ENCODE peak calls at places on chromosome 12, in six cellular contexts. One of them, this sample, is unnamed.

GRCh38 chr12:72925716-72926115 is 653.5 kb downstream of the TRHDE start:
- DNase-seq in cardiac muscle cell: no peak
- DNase-seq in K562: no peak
- DNase-seq in pancreas: no peak
- DNase-seq in heart left ventricle: no peak
- DNase-seq in thoracic aorta: no peak
- DNase-seq in this sample: no peak

GRCh38 chr12:62849398-62849797 is 85.6 kb downstream of the PPM1H start:
- DNase-seq in cardiac muscle cell: peak
- DNase-seq in K562: no peak
- DNase-seq in pancreas: no peak
- DNase-seq in heart left ventricle: no peak
- DNase-seq in thoracic aorta: no peak
- DNase-seq in this sample: no peak

GRCh38 chr12:66388512-66388911 is 86.2 kb downstream of the HELB start:
- DNase-seq in cardiac muscle cell: no peak
- DNase-seq in K562: no peak
- DNase-seq in pancreas: no peak
- DNase-seq in heart left ventricle: no peak
- DNase-seq in thoracic aorta: no peak
- DNase-seq in this sample: no peak

GRCh38 chr12:75662501-75663159 is 151.2 kb upstream of the KRR1 start:
- DNase-seq in cardiac muscle cell: no peak
- DNase-seq in K562: no peak
- DNase-seq in pancreas: no peak
- DNase-seq in heart left ventricle: no peak
- DNase-seq in thoracic aorta: no peak
- DNase-seq in this sample: no peak

GRCh38 chr12:668092-668481 is 4.8 kb upstream of the NINJ2 start:
- DNase-seq in cardiac muscle cell: no peak
- DNase-seq in K562: no peak
- DNase-seq in pancreas: no peak
- DNase-seq in heart left ventricle: no peak
- DNase-seq in thoracic aorta: no peak
- DNase-seq in this sample: no peak

GRCh38 chr12:106023034-106023433 is 115.7 kb downstream of the NUAK1 start:
- DNase-seq in cardiac muscle cell: no peak
- DNase-seq in K562: no peak
- DNase-seq in pancreas: no peak
- DNase-seq in heart left ventricle: no peak
- DNase-seq in thoracic aorta: no peak
- DNase-seq in this sample: no peak

GRCh38 chr12:66107451-66107915 is 23.1 kb downstream of the LLPH start:
- DNase-seq in cardiac muscle cell: peak
- DNase-seq in K562: peak
- DNase-seq in pancreas: peak
- DNase-seq in heart left ventricle: peak
- DNase-seq in thoracic aorta: peak
- DNase-seq in this sample: no peak

GRCh38 chr12:52832960-52833905 is 878 bp downstream of the KRT79 start:
- DNase-seq in cardiac muscle cell: no peak
- DNase-seq in K562: no peak
- DNase-seq in pancreas: no peak
- DNase-seq in heart left ventricle: no peak
- DNase-seq in thoracic aorta: no peak
- DNase-seq in this sample: no peak

GRCh38 chr12:120639771-120640721 is at the start of gene CABP1:
- DNase-seq in cardiac muscle cell: peak
- DNase-seq in K562: peak
- DNase-seq in pancreas: peak
- DNase-seq in heart left ventricle: no peak
- DNase-seq in thoracic aorta: no peak
- DNase-seq in this sample: peak

GRCh38 chr12:57008113-57008687 is 1.9 kb upstream of the ZBTB39 start:
- DNase-seq in cardiac muscle cell: peak
- DNase-seq in K562: peak
- DNase-seq in pancreas: no peak
- DNase-seq in heart left ventricle: no peak
- DNase-seq in thoracic aorta: no peak
- DNase-seq in this sample: no peak

GRCh38 chr12:1662761-1663439 is 28.0 kb upstream of the ADIPOR2 start:
- DNase-seq in cardiac muscle cell: peak
- DNase-seq in K562: peak
- DNase-seq in pancreas: peak
- DNase-seq in heart left ventricle: no peak
- DNase-seq in thoracic aorta: no peak
- DNase-seq in this sample: no peak

GRCh38 chr12:59408431-59408830 is 187.4 kb upstream of the SLC16A7 start:
- DNase-seq in cardiac muscle cell: no peak
- DNase-seq in K562: no peak
- DNase-seq in pancreas: no peak
- DNase-seq in heart left ventricle: no peak
- DNase-seq in thoracic aorta: no peak
- DNase-seq in this sample: no peak

GRCh38 chr12:52799498-52800211 is 3.7 kb upstream of the KRT3 start:
- DNase-seq in cardiac muscle cell: no peak
- DNase-seq in K562: no peak
- DNase-seq in pancreas: no peak
- DNase-seq in heart left ventricle: no peak
- DNase-seq in thoracic aorta: no peak
- DNase-seq in this sample: no peak

GRCh38 chr12:64522316-64522715 is 70.4 kb downstream of the TBK1 start:
- DNase-seq in cardiac muscle cell: no peak
- DNase-seq in K562: no peak
- DNase-seq in pancreas: no peak
- DNase-seq in heart left ventricle: no peak
- DNase-seq in thoracic aorta: no peak
- DNase-seq in this sample: no peak

GRCh38 chr12:48795550-48796455 is 6.9 kb upstream of the ADCY6 start:
- DNase-seq in cardiac muscle cell: peak
- DNase-seq in K562: peak
- DNase-seq in pancreas: peak
- DNase-seq in heart left ventricle: peak
- DNase-seq in thoracic aorta: no peak
- DNase-seq in this sample: peak

GRCh38 chr12:48972213-48973021 is 882 bp upstream of the WNT10B start:
- DNase-seq in cardiac muscle cell: no peak
- DNase-seq in K562: no peak
- DNase-seq in pancreas: no peak
- DNase-seq in heart left ventricle: no peak
- DNase-seq in thoracic aorta: no peak
- DNase-seq in this sample: no peak

GRCh38 chr12:20482680-20483079 is 114.3 kb downstream of the PDE3A start:
- DNase-seq in cardiac muscle cell: no peak
- DNase-seq in K562: no peak
- DNase-seq in pancreas: no peak
- DNase-seq in heart left ventricle: no peak
- DNase-seq in thoracic aorta: no peak
- DNase-seq in this sample: no peak

DNA sequence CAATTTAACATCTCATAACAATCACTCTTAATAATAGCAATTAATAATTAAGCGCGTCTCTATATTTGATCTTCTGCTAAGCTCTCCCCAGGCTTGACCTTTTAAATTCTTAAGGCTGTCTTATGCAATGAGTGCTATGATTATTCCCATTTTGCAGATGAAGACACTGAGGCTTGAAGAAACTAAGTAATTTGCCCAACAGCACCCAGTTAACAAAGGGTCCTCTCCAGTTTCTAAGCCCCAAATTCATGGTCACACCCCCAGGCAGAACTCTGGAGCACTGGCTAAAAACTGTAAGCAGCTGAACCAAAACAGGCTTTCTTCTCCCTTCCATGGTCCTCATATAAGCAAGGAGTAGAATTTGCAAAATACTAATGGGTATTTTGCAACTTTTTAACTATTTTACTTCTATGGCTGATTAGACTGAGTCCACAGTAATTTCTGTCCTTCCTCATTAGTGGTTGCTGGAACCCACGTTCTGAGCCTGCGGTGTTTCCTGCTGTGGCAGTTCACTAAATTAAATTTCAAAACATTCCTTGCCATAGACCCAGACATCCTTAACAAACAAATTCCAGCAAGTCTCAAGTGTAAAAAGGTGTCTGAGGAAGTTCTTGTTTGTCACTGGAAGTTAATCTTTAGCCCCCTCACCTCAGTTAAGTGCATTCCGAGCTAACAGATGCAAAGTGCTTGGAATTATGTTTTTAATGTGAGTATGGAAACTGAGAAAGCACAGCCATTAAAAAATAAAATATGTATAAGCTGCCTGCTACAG is 76.5 kb downstream of the TMEM132D start:
- DNase-seq in cardiac muscle cell: no peak
- DNase-seq in K562: no peak
- DNase-seq in pancreas: no peak
- DNase-seq in heart left ventricle: no peak
- DNase-seq in thoracic aorta: no peak
- DNase-seq in this sample: no peak
- TF ChIP-seq CTCF in cardiac muscle cell: no peak
- TF ChIP-seq CTCF in K562: no peak
- TF ChIP-seq CTCF in pancreas: no peak
- TF ChIP-seq CTCF in heart left ventricle: no peak
- TF ChIP-seq CTCF in thoracic aorta: no peak
- TF ChIP-seq CTCF in this sample: no peak

GRCh38 chr12:16384732-16385131 is 37.3 kb downstream of the MGST1 start:
- DNase-seq in cardiac muscle cell: no peak
- DNase-seq in K562: no peak
- DNase-seq in pancreas: no peak
- DNase-seq in heart left ventricle: no peak
- DNase-seq in thoracic aorta: no peak
- DNase-seq in this sample: no peak
- TF ChIP-seq CTCF in cardiac muscle cell: no peak
- TF ChIP-seq CTCF in K562: no peak
- TF ChIP-seq CTCF in pancreas: no peak
- TF ChIP-seq CTCF in heart left ventricle: no peak
- TF ChIP-seq CTCF in thoracic aorta: no peak
- TF ChIP-seq CTCF in this sample: no peak

DNA sequence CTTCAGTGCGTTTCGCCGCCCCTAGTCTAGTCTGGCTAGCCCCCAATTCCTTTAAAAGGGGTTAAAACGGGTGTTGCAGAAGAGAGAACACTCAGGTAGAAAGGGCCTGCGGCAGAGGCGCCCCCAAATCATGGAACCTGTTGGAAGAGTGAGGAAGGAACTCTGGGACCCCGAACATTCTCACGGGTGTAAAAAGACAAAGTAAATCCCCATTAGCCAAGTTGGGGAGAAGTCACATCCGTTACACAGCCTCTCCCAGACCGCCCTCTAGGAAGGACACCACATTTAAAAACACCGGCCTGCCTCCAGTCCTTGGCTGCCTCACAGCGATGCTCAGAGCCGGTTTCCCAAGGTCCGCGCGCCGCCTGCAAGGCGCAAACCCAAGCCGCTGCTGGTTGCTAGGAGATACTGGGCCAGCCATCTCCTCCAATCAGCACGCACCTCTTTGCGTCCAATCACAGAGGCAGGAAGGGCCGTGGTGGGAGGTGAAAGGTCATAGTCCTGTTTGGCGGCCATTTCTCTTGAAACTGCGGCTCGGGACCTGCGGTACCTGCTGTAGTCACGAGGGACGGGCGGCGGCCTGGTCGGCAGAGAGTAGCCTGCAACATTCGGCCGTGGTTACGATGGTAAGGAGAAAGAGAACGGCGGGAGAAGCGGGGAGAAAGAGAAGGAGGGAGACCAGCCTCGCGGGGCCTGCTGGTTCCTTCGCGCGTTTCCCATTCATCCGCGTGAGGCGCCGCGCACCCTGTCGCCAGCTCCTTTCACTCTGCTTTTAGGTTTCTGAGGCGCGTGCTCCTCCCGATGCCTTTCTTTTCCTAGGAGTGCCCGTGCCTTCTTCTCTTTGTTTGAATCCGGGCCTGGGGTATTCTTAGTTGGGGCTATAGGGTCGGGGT is at the start of gene SNRPF:
- DNase-seq in cardiac muscle cell: peak
- DNase-seq in K562: peak
- DNase-seq in pancreas: peak
- DNase-seq in heart left ventricle: peak
- DNase-seq in thoracic aorta: peak
- DNase-seq in this sample: peak
- TF ChIP-seq CTCF in cardiac muscle cell: no peak
- TF ChIP-seq CTCF in K562: no peak
- TF ChIP-seq CTCF in pancreas: no peak
- TF ChIP-seq CTCF in heart left ventricle: peak
- TF ChIP-seq CTCF in thoracic aorta: peak
- TF ChIP-seq CTCF in this sample: no peak

GRCh38 chr12:98002887-98003493 is 512.4 kb upstream of the TMPO start:
- DNase-seq in cardiac muscle cell: peak
- DNase-seq in K562: peak
- DNase-seq in pancreas: peak
- DNase-seq in heart left ventricle: no peak
- DNase-seq in thoracic aorta: no peak
- DNase-seq in this sample: no peak
- TF ChIP-seq CTCF in cardiac muscle cell: peak
- TF ChIP-seq CTCF in K562: peak
- TF ChIP-seq CTCF in pancreas: peak
- TF ChIP-seq CTCF in heart left ventricle: peak
- TF ChIP-seq CTCF in thoracic aorta: peak
- TF ChIP-seq CTCF in this sample: no peak

DNA sequence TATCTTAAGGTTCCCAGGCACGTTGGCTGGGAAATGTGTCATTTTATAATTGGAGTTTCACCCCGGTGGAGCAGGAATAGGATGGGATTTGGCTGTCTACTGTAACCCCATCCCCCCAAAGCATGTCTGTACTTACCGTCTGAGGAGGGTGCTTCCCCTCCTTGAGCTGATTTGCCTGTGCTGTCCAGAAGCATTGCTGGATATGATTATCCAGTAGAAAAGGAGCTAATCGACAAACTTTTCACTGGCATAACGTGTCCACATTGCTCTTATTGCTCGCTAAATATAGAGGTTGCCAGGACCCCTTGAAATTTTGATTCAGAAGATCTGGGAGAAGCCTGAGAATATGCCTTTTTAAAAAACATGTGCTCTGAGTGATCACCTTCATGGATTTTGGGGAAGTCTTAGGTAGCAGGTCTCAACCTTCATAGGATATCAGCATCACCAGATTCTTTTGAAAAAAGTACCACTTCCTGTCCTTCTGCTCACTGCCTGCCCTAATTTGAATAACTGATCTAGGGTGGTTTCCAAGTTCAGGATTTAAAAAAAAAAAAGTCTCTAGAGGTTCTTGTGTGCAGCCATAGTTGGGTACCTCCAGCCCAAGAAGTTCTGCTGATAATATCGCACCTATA is 80.4 kb upstream of the KCNA1 start:
- DNase-seq in cardiac muscle cell: no peak
- DNase-seq in K562: no peak
- DNase-seq in pancreas: no peak
- DNase-seq in heart left ventricle: no peak
- DNase-seq in thoracic aorta: no peak
- DNase-seq in this sample: no peak
- TF ChIP-seq CTCF in cardiac muscle cell: no peak
- TF ChIP-seq CTCF in K562: no peak
- TF ChIP-seq CTCF in pancreas: no peak
- TF ChIP-seq CTCF in heart left ventricle: no peak
- TF ChIP-seq CTCF in thoracic aorta: no peak
- TF ChIP-seq CTCF in this sample: no peak

This sample was measured in activated B cell treated with CpG ODN at 0.5 μM for 24 hours.